ENCODE peak calls at places on chromosomes 6 and 20, in four cellular contexts. R, I, M and F are unnamed samples.
A peak's percentile ranks its signal among the peaks of the same experiment; 100 is the strongest.

GRCh38 chr6:111721677-111722219 is 116.1 kb upstream of the TRAF3IP2 start:
- DNase-seq in I (no peak), M (peak; percentile 24), R (peak; percentile 58), F (peak; percentile 43)

GRCh38 chr6:7541175-7542064 is at the start of gene DSP:
- DNase-seq in I (no peak), M (peak; percentile 96), R (peak; percentile 25), F (peak; percentile 36)

GRCh38 chr6:169092375-169092774 is 161.3 kb downstream of the THBS2 start:
- DNase-seq in R (no peak), I (no peak), M (no peak), F (no peak)

GRCh38 chr6:81624443-81624842 is 128.0 kb downstream of the TENT5A start:
- DNase-seq in M (no peak), I (no peak), R (no peak), F (no peak)

GRCh38 chr6:118124851-118125250 is 217.8 kb downstream of the SLC35F1 start:
- DNase-seq in M (no peak), I (no peak), R (no peak), F (no peak)

GRCh38 chr6:42165016-42165415 is 8.1 kb upstream of the GUCA1A start:
- DNase-seq in M (no peak), R (no peak), I (no peak), F (no peak)

GRCh38 chr20:17735206-17735804 is 35.5 kb downstream of the BANF2 start:
- DNase-seq in R (no peak), M (no peak), I (no peak), F (no peak)

GRCh38 chr6:167684276-167685104 is 142.2 kb upstream of the AFDN start:
- DNase-seq in I (no peak), M (no peak), R (no peak), F (no peak)

GRCh38 chr6:78523622-78524021 is 343.7 kb upstream of the IRAK1BP1 start:
- DNase-seq in M (no peak), I (no peak), R (no peak), F (no peak)

GRCh38 chr6:1231941-1232340 is 80.0 kb upstream of the FOXQ1 start:
- DNase-seq in I (no peak), M (no peak), R (no peak), F (no peak)

GRCh38 chr20:21048841-21049273 is 57.3 kb downstream of the LINC00237 start:
- DNase-seq in I (no peak), M (peak; percentile 55), R (peak; percentile 51), F (peak; percentile 45)

GRCh38 chr6:143965503-143966171 is 42.4 kb downstream of the PLAGL1 start:
- DNase-seq in I (no peak), R (no peak), M (no peak), F (no peak)

GRCh38 chr20:24469116-24470030 is at the start of gene SYNDIG1:
- DNase-seq in R (no peak), M (no peak), I (no peak), F (peak; percentile 39)

GRCh38 chr6:133947302-133947900 is 5.6 kb upstream of the TBPL1 start:
- DNase-seq in R (no peak), M (no peak), I (no peak), F (no peak)

GRCh38 chr6:130189691-130190459 is 32.9 kb downstream of the SAMD3 start:
- DNase-seq in I (no peak), M (no peak), R (no peak), F (no peak)

GRCh38 chr6:151566557-151566956 is 72.7 kb downstream of the CCDC170 start:
- DNase-seq in M (no peak), R (no peak), I (no peak), F (no peak)

GRCh38 chr6:163554032-163554431 is 139.5 kb downstream of the QKI start:
- DNase-seq in I (no peak), M (no peak), R (no peak), F (no peak)

GRCh38 chr20:10360878-10361277 is 73.1 kb downstream of the MKKS start:
- DNase-seq in M (no peak), R (no peak), I (no peak), F (no peak)

GRCh38 chr6:105320766-105321165 is 82.1 kb downstream of the PREP start:
- DNase-seq in R (no peak), M (no peak), I (no peak), F (no peak)

GRCh38 chr6:137218473-137218916 is 690 bp downstream of the IFNGR1 start:
- DNase-seq in I (peak; percentile 66), R (peak; percentile 70), M (peak; percentile 36), F (peak; percentile 35)

GRCh38 chr6:152575621-152576150 is 61.5 kb downstream of the SYNE1 start:
- DNase-seq in R (no peak), M (no peak), I (no peak), F (no peak)

GRCh38 chr6:107116328-107116892 is 1.1 kb upstream of the BEND3 start:
- DNase-seq in I (no peak), M (no peak), R (peak; percentile 61), F (peak; percentile 51)

GRCh38 chr6:154529957-154530356 is 19.5 kb upstream of the CNKSR3 start:
- DNase-seq in R (no peak), M (no peak), I (no peak), F (no peak)

GRCh38 chr6:33320315-33321181 is 3.0 kb upstream of the ZBTB22 start:
- DNase-seq in M (no peak), R (peak; percentile 77), I (no peak), F (no peak)

GRCh38 chr20:63819224-63819917 is 11.7 kb downstream of the ZBTB46 start:
- DNase-seq in M (peak; percentile 72), I (no peak), R (peak; percentile 78), F (no peak)

GRCh38 chr6:170152989-170153388 is 137.9 kb downstream of the DLL1 start:
- DNase-seq in M (peak; percentile 32), R (peak; percentile 38), I (no peak), F (no peak)

GRCh38 chr20:37308098-37309050 is 18.9 kb downstream of the MANBAL start:
- DNase-seq in I (peak; percentile 84), R (no peak), M (no peak), F (no peak)

GRCh38 chr6:53903357-53903756 is 108.6 kb downstream of the LRRC1 start:
- DNase-seq in R (no peak), I (no peak), M (no peak), F (no peak)

GRCh38 chr6:31652925-31653724 is 664 bp upstream of the BAG6 start:
- DNase-seq in R (peak; percentile 99), I (no peak), M (peak; percentile 98), F (peak; percentile 87)

GRCh38 chr20:22796465-22797077 is 212.2 kb upstream of the FOXA2 start:
- DNase-seq in R (no peak), I (no peak), M (no peak), F (no peak)

GRCh38 chr6:209432-210103 is 82.7 kb upstream of the DUSP22 start:
- DNase-seq in I (peak; percentile 68), R (peak; percentile 26), M (no peak), F (no peak)

GRCh38 chr6:156873654-156874380 is 96.6 kb downstream of the ARID1B start:
- DNase-seq in M (no peak), I (no peak), R (no peak), F (no peak)

GRCh38 chr6:48957781-48958180 is 505.3 kb downstream of the MMUT start:
- DNase-seq in R (no peak), M (no peak), I (no peak), F (no peak)

GRCh38 chr20:43843096-43843964 is 71.3 kb upstream of the TOX2 start:
- DNase-seq in R (no peak), M (no peak), I (no peak), F (no peak)

GRCh38 chr20:49276895-49277785 is 717 bp downstream of the ZNFX1 start:
- DNase-seq in R (peak; percentile 32), M (no peak), I (no peak), F (peak; percentile 63)

GRCh38 chr6:51459958-51460357 is 627.5 kb downstream of the PKHD1 start:
- DNase-seq in R (no peak), M (no peak), I (peak; percentile 73), F (no peak)
- TF ChIP-seq NFIC in R (no peak), M (no peak), I (peak; percentile 86), F (no peak)

DNA sequence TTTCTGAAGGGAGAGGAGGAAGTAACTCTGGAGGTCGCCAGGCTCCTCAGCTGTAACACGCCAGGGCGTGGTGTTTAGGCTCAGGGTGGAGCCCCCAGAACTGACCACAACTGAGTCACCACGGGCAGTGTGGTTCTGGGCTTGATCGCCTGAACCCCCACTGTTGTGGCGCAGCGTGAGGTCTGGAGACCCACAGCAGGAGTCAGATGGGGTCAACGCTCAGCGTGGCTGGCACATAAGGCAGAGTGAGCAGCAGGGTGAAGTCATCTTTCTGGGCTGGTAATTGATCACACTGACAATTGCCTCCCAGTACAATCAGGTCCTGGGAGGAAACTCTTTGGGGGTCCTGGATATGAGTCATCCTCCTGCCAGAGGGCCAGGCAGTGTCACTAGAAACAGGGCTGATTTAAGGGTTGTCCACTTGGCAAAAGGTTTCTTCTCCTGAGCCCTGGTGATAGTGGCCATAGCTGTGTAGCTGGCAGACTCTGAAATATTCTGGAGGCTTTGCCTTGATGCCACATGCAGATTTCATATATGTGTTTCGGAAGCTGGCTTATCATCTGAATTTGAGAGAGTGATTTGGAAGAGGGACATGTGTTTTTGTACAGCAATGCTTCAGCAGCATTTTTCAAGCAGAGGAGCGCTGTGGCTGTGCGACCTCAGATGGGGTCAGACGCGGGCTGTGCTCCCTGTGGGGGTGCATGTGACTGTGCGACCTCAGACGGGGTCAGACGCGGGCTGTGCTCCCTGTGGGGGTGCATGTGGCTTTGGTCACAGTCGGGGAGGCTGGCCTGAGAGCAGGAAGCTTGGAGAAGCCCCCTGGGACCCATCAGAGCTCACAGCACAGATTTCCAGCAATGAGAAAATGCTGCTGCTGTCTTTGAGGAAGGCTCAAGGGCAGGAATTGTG is 50.0 kb downstream of the SYNJ2 start:
- DNase-seq in R (peak; percentile 82), M (no peak), I (no peak), F (peak; percentile 54)
- TF ChIP-seq MAX in R (peak; percentile 65), M (no peak), I (no peak), F (peak; percentile 44)

GRCh38 chr20:35600176-35600995 is 15.2 kb upstream of the SPAG4 start:
- DNase-seq in R (no peak), M (no peak), I (no peak), F (no peak)
- TF ChIP-seq NFIC in R (no peak), M (no peak), I (no peak), F (no peak)

GRCh38 chr6:43759926-43760798 is 9.8 kb upstream of the VEGFA start:
- DNase-seq in M (no peak), I (no peak), R (no peak), F (no peak)

GRCh38 chr6:43757966-43758616 is 11.9 kb upstream of the VEGFA start:
- DNase-seq in M (no peak), R (no peak), I (no peak), F (no peak)

GRCh38 chr6:43759157-43759925 is 10.7 kb upstream of the VEGFA start:
- DNase-seq in I (no peak), R (no peak), M (no peak), F (no peak)

GRCh38 chr6:43760799-43761168 is 9.2 kb upstream of the VEGFA start:
- DNase-seq in M (no peak), I (no peak), R (no peak), F (no peak)

DNA sequence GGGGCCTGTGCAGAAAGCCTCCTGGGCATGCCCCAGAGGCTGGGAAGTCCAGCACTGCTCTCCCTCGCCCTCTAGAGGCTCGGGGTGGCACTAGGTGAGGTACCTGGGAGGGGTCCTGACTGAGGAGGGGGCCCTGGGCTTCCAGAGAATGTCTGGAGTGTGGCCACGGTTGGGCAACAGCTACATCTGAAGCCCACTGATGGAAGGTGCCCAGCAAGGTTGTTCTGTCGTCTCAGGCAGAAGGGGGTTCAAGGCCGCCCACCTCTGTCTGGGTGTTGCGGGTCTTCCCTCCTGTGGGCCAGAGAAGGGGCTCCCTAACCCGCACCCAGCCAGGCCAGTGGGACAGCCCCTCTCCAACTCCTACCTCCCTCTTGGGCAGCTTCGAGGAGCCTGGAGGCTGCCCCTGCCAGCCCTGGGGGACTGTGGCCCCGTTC is 11.4 kb upstream of the VEGFA start:
- DNase-seq in M (no peak), R (peak; percentile 57), I (no peak), F (peak; percentile 67)
- TF ChIP-seq MAX in M (no peak), R (no peak), I (no peak), F (no peak)

GRCh38 chr6:166633732-166634535 is 6.9 kb upstream of the RPS6KA2 start:
- DNase-seq in R (peak; percentile 22), M (peak; percentile 20), I (no peak), F (no peak)
- TF ChIP-seq NFIC in R (no peak), M (no peak), I (no peak), F (no peak)